ENCODE peak calls at places on chromosome 3, in four cellular contexts. D, U, P and L are unnamed samples. For H3K4me1, the result is how much of the 10 kb centered on the place peaks cover.

GRCh38 chr3:49602877-49603411 is 48.7 kb downstream of the BSN start:
- DNase-seq in D (no peak), U (no peak), P (no peak), L (no peak)

GRCh38 chr3:9678493-9678892 is 25.1 kb upstream of the CPNE9 start:
- DNase-seq in D (no peak), U (peak), P (no peak), L (no peak)

GRCh38 chr3:10772230-10773161 is 43.5 kb upstream of the SLC6A11 start:
- DNase-seq in D (peak), U (no peak), P (no peak), L (peak)

GRCh38 chr3:179149239-179149887 is 1.2 kb downstream of the PIK3CA start:
- DNase-seq in D (no peak), U (no peak), P (no peak), L (peak)

GRCh38 chr3:123383101-123384053 is 65.5 kb downstream of the ADCY5 start:
- DNase-seq in D (peak), U (no peak), P (no peak), L (no peak)

GRCh38 chr3:127388412-127388811 is 100.6 kb upstream of the PRR20G start:
- DNase-seq in D (no peak), U (no peak), P (no peak), L (no peak)

GRCh38 chr3:72171461-72171860 is 386.5 kb upstream of the PROK2 start:
- DNase-seq in D (no peak), U (no peak), P (no peak), L (no peak)

GRCh38 chr3:42033741-42034140 is 57.4 kb upstream of the TRAK1 start:
- DNase-seq in D (no peak), U (no peak), P (no peak), L (no peak)

GRCh38 chr3:182241777-182242556 is 530.2 kb downstream of the SOX2 start:
- DNase-seq in D (no peak), U (peak), P (no peak), L (no peak)

GRCh38 chr3:193010191-193010590 is 92.5 kb upstream of the MB21D2 start:
- DNase-seq in D (no peak), U (no peak), P (no peak), L (no peak)

GRCh38 chr3:35200056-35200455 is 439.3 kb upstream of the ARPP21 start:
- DNase-seq in D (no peak), U (peak), P (no peak), L (peak)

GRCh38 chr3:130849111-130849552 is 44.8 kb upstream of the ATP2C1 start:
- DNase-seq in D (no peak), U (no peak), P (peak), L (no peak)

GRCh38 chr3:195123196-195123805 is 147.7 kb downstream of the XXYLT1 start:
- DNase-seq in D (no peak), U (no peak), P (peak), L (no peak)

GRCh38 chr3:56775931-56776461 is 25.8 kb downstream of the ARHGEF3 start:
- DNase-seq in D (no peak), U (no peak), P (no peak), L (no peak)

GRCh38 chr3:58520403-58520784 is 16.6 kb downstream of the ACOX2 start:
- DNase-seq in D (no peak), U (no peak), P (peak), L (no peak)

GRCh38 chr3:29385056-29385455 is 104.2 kb downstream of the RBMS3 start:
- DNase-seq in D (no peak), U (no peak), P (no peak), L (no peak)

GRCh38 chr3:42097166-42097946 is 6.2 kb downstream of the TRAK1 start:
- DNase-seq in D (no peak), U (peak), P (no peak), L (no peak)

GRCh38 chr3:189165092-189165491 is 6.7 kb upstream of the TPRG1 start:
- DNase-seq in D (no peak), U (no peak), P (no peak), L (no peak)

GRCh38 chr3:70000563-70001081 is 1.1 kb downstream of the SAMMSON start:
- DNase-seq in D (no peak), U (no peak), P (peak), L (peak)

GRCh38 chr3:196648856-196649255 is 9.4 kb downstream of the NRROS start:
- DNase-seq in D (no peak), U (no peak), P (no peak), L (no peak)

GRCh38 chr3:48845170-48845569 is 2.5 kb downstream of the PRKAR2A start:
- DNase-seq in D (no peak), U (no peak), P (peak), L (no peak)

GRCh38 chr3:121619691-121620090 is 26.5 kb downstream of the FBXO40 start:
- DNase-seq in D (no peak), U (no peak), P (no peak), L (no peak)

GRCh38 chr3:153287017-153287416 is 125.0 kb downstream of the RAP2B start:
- DNase-seq in D (no peak), U (no peak), P (no peak), L (no peak)

GRCh38 chr3:123732447-123732846 is 147.6 kb upstream of the HACD2 start:
- DNase-seq in D (no peak), U (no peak), P (no peak), L (peak)

GRCh38 chr3:116198087-116198486 is 247.2 kb downstream of the LSAMP start:
- DNase-seq in D (no peak), U (no peak), P (no peak), L (no peak)

GRCh38 chr3:128882709-128883108 is 3.3 kb downstream of the ACAD9 start:
- DNase-seq in D (no peak), U (no peak), P (no peak), L (no peak)

GRCh38 chr3:60716573-60716972 is 534.7 kb downstream of the FHIT start:
- DNase-seq in D (no peak), U (no peak), P (no peak), L (no peak)

GRCh38 chr3:170565495-170565894 is 20.4 kb downstream of the SLC7A14 start:
- DNase-seq in D (no peak), U (peak), P (no peak), L (no peak)

GRCh38 chr3:9818666-9819335 is 8.7 kb downstream of the TTLL3 start:
- DNase-seq in D (no peak), U (no peak), P (no peak), L (no peak)

GRCh38 chr3:48848816-48849515 is 1.3 kb upstream of the PRKAR2A start:
- DNase-seq in D (no peak), U (no peak), P (no peak), L (no peak)

GRCh38 chr3:60588806-60589205 is 662.4 kb downstream of the FHIT start:
- DNase-seq in D (no peak), U (no peak), P (no peak), L (no peak)

GRCh38 chr3:24318668-24319287 is 175.9 kb downstream of the THRB start:
- DNase-seq in D (no peak), U (no peak), P (no peak), L (peak)
- TF ChIP-seq MAX in D (no peak), U (no peak), P (no peak), L (peak)

GRCh38 chr3:53226841-53227407 is 28.9 kb downstream of the TKT start:
- DNase-seq in D (no peak), U (no peak), P (no peak), L (no peak)

GRCh38 chr3:53225651-53226050 is 30.2 kb downstream of the TKT start:
- DNase-seq in D (no peak), U (no peak), P (no peak), L (no peak)

GRCh38 chr3:53224536-53224935 is 31.3 kb downstream of the TKT start:
- DNase-seq in D (no peak), U (no peak), P (no peak), L (no peak)

GRCh38 chr3:53225181-53225580 is 30.6 kb downstream of the TKT start:
- DNase-seq in D (no peak), U (no peak), P (no peak), L (no peak)

DNA sequence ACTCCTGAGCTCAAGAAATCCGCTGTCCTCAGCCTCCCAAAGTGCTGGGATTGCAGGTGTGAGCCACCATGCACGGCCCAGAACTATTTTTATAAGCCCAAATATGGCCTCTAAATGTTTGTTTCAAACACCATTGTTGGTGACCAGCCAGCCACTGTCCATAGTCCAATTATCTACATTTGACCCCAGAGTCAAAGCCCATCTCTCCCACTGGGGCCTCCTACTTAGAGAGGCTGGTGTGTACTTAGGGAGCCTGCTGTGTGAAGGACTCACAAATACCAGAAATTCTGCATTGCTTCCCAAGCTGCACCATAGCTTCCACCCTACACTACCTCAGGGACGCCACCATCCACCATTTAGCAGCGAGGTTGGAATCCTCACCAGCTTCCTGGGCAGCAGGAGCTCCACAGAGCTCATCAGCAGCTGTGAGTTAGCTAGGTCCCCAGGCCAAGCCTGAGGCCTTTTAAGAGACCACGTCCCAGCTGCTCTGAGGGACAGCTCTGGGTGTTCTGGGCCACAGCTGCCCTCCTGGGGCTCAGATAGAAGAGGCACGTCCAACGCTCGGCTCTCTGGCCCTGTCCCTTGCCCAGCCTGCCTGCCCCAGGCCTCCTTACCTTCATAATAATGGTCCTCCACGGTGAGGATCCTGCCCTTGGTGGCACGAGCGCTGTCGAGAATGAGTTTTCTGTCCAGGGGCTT is 29.5 kb downstream of the TKT start:
- DNase-seq in D (no peak), U (no peak), P (no peak), L (no peak)
- TF ChIP-seq JUN in D (no peak), U (no peak), P (no peak), L (no peak)

GRCh38 chr3:159846255-159846654 is 142.4 kb upstream of the IL12A start:
- DNase-seq in D (no peak), U (no peak), P (no peak), L (no peak)
- H3K4me1 ChIP-seq in D (under half), U (under half), P (under half), L (under half)

GRCh38 chr3:45741247-45741646 is 52.1 kb downstream of the SACM1L start:
- DNase-seq in D (no peak), U (no peak), P (no peak), L (no peak)
- TF ChIP-seq MAX in D (no peak), U (no peak), P (no peak), L (no peak)

GRCh38 chr3:15610083-15610482 is 8.5 kb downstream of the BTD start:
- DNase-seq in D (no peak), U (no peak), P (no peak), L (peak)
- TF ChIP-seq JUN in D (no peak), U (no peak), P (no peak), L (no peak)

DNA sequence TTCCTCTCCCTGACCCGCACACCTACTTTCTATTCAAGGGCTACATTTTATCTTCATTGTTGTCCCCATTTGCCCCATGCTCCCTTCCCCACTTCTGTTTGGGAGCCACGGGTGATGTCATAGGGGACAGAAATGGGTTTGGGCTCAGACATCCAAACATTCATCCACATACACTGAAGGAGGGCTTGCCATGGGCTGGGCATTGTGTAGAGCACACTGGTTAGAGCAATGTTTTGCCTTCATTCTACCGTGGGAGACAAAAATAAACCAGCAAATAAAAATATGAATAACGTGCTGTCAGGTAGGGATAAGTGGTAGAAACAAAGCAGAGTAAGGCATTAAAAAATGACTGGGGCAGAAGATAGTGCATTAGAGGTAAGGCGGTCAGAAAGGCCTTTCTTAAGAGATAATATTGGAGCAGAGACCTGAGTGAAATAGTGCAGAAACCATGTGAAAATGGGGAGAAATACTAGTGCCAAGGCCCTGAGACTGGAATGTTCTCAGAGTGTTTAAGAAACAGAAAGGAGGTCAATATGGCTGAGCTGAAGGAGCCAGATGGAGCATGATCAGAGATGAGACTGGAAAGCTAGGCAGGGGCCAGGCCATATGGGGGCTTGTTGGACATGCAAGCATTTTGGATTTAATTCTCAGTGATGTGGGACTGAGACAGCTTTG is 40.9 kb upstream of the CLSTN2 start:
- DNase-seq in D (no peak), U (no peak), P (no peak), L (no peak)
- H3K4me1 ChIP-seq in D (under half), U (under half), P (under half), L (under half)

DNA sequence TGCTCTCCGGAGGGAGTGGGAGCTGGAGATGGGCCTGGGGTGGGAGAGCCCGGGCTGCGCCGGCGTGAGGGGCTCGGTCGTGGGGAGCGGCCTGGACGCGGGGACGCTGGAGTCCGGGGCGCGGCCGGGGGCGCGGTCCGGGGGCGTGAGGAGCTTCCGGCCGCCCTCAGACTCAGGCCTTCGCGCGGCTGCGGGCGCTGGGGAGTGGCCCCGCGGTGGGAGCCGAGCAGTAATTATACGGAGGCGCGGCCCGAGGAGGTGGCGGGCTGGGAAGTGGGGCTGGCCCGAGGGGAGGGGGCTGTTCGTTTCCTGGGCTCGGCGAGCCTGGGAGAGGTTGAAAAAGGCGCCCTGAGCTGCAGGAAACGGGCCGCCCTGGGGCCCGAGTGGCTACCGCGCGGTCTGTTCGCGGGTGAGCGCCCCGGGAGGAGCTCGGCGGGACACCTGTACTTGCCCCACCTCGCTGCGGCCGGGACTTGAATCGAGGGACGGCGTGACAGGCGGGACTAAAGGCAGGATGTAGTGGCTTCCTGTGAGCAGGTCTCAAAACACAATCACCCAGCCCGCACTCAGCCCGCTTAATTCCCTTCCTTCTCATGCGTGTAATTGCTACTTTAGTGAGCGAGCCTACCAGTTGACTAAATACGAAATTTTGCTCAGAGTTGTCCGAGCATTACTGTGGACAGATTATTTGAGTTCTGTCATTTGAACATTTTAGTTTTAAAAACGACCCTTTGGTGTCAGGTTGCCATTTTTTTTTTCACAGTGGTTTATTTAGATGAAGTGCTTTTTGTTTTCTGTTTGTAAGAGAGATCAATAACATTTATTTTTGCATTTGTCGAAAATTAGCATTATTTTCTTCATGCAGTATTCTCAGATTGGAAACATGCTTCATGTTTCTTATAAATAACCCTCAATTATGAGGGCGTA is 855 bp downstream of the RASA2 start:
- DNase-seq in D (peak), U (peak), P (peak), L (peak)
- TF ChIP-seq MAX in D (no peak), U (no peak), P (peak), L (peak)

GRCh38 chr3:43153189-43154083 is 47.6 kb upstream of the POMGNT2 start:
- DNase-seq in D (no peak), U (no peak), P (no peak), L (no peak)
- TF ChIP-seq JUN in D (no peak), U (no peak), P (no peak), L (no peak)